ENCODE peak calls at places on chromosomes 6 and 20, in four cellular contexts. One of them, this sample, is unnamed.

GRCh38 chr6:7590918-7591302 is 912 bp downstream of the SNRNP48 start:
- DNase-seq in K562: peak
- DNase-seq in GM12878: no peak
- DNase-seq in HL-60: no peak
- DNase-seq in this sample: no peak

GRCh38 chr6:149907317-149907716 is 9.4 kb upstream of the RAET1E start:
- DNase-seq in K562: no peak
- DNase-seq in GM12878: no peak
- DNase-seq in HL-60: no peak
- DNase-seq in this sample: no peak

GRCh38 chr6:117605169-117605826 is 3.0 kb upstream of the GOPC start:
- DNase-seq in K562: peak
- DNase-seq in GM12878: peak
- DNase-seq in HL-60: peak
- DNase-seq in this sample: peak

GRCh38 chr6:10901751-10902150 is 14.9 kb downstream of the SYCP2L start:
- DNase-seq in K562: no peak
- DNase-seq in GM12878: peak
- DNase-seq in HL-60: peak
- DNase-seq in this sample: peak

GRCh38 chr6:20952605-20953004 is 418.3 kb downstream of the CDKAL1 start:
- DNase-seq in K562: no peak
- DNase-seq in GM12878: no peak
- DNase-seq in HL-60: no peak
- DNase-seq in this sample: no peak

GRCh38 chr6:159008656-159009288 is 8.8 kb upstream of the RSPH3 start:
- DNase-seq in K562: no peak
- DNase-seq in GM12878: no peak
- DNase-seq in HL-60: peak
- DNase-seq in this sample: no peak

GRCh38 chr20:7695622-7696021 is 244.6 kb downstream of the HAO1 start:
- DNase-seq in K562: no peak
- DNase-seq in GM12878: no peak
- DNase-seq in HL-60: no peak
- DNase-seq in this sample: no peak

GRCh38 chr6:894274-894673 is 201.3 kb upstream of the EXOC2 start:
- DNase-seq in K562: no peak
- DNase-seq in GM12878: no peak
- DNase-seq in HL-60: no peak
- DNase-seq in this sample: no peak

GRCh38 chr6:44151348-44152108 is 7.1 kb upstream of the CAPN11 start:
- DNase-seq in K562: peak
- DNase-seq in GM12878: no peak
- DNase-seq in HL-60: peak
- DNase-seq in this sample: peak

GRCh38 chr6:57262901-57263694 is 41.0 kb upstream of the RAB23 start:
- DNase-seq in K562: no peak
- DNase-seq in GM12878: no peak
- DNase-seq in HL-60: no peak
- DNase-seq in this sample: no peak

GRCh38 chr6:167103041-167103816 is 19.7 kb upstream of the CCR6 start:
- DNase-seq in K562: no peak
- DNase-seq in GM12878: no peak
- DNase-seq in HL-60: no peak
- DNase-seq in this sample: no peak

GRCh38 chr6:89267918-89268317 is 47.2 kb downstream of the GABRR2 start:
- DNase-seq in K562: no peak
- DNase-seq in GM12878: no peak
- DNase-seq in HL-60: no peak
- DNase-seq in this sample: no peak

GRCh38 chr6:42279966-42280629 is 62.4 kb upstream of the MRPS10 start:
- DNase-seq in K562: no peak
- DNase-seq in GM12878: no peak
- DNase-seq in HL-60: no peak
- DNase-seq in this sample: no peak

GRCh38 chr20:61736751-61737310 is 328.9 kb downstream of the TAF4 start:
- DNase-seq in K562: no peak
- DNase-seq in GM12878: no peak
- DNase-seq in HL-60: no peak
- DNase-seq in this sample: no peak

GRCh38 chr6:112357801-112358200 is 10.7 kb downstream of the RFPL4B start:
- DNase-seq in K562: no peak
- DNase-seq in GM12878: no peak
- DNase-seq in HL-60: no peak
- DNase-seq in this sample: no peak

GRCh38 chr6:47574789-47575188 is 97.2 kb downstream of the CD2AP start:
- DNase-seq in K562: no peak
- DNase-seq in GM12878: no peak
- DNase-seq in HL-60: no peak
- DNase-seq in this sample: no peak

GRCh38 chr20:58407966-58408557 is 19.0 kb downstream of the VAPB start:
- DNase-seq in K562: no peak
- DNase-seq in GM12878: peak
- DNase-seq in HL-60: no peak
- DNase-seq in this sample: no peak

GRCh38 chr6:133495205-133495903 is 254.2 kb downstream of the EYA4 start:
- DNase-seq in K562: no peak
- DNase-seq in GM12878: no peak
- DNase-seq in HL-60: no peak
- DNase-seq in this sample: no peak

GRCh38 chr6:3749991-3750323 is 1.6 kb downstream of the PXDC1 start:
- DNase-seq in K562: peak
- DNase-seq in GM12878: no peak
- DNase-seq in HL-60: no peak
- DNase-seq in this sample: no peak

GRCh38 chr6:69155467-69155866 is 520.4 kb downstream of the ADGRB3 start:
- DNase-seq in K562: no peak
- DNase-seq in GM12878: no peak
- DNase-seq in HL-60: no peak
- DNase-seq in this sample: no peak

GRCh38 chr6:71404145-71404966 is 115.7 kb downstream of the OGFRL1 start:
- DNase-seq in K562: no peak
- DNase-seq in GM12878: no peak
- DNase-seq in HL-60: no peak
- DNase-seq in this sample: no peak

GRCh38 chr6:43541774-43542471 is 25.0 kb downstream of the POLR1C start:
- DNase-seq in K562: no peak
- DNase-seq in GM12878: no peak
- DNase-seq in HL-60: no peak
- DNase-seq in this sample: peak

DNA sequence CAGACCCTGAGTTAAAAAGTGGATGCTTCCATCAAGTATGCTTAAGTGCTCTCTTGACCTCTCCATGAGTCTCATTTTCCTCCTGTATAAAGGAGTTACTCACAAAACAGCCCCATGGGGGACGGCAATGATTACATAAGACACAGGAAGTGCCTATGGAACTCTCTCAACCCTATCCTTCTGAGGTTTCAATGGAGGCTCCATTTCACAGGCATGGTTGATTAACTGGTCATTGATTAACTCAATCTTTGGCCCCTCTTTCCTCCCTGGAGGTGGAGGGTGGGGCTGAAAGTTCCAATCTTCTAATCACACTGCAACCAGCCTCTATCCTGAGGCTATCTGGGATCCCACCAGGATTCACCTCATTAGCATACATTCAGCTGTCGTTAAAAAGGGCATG is 29.3 kb downstream of the CST8 start:
- DNase-seq in K562: no peak
- DNase-seq in GM12878: no peak
- DNase-seq in HL-60: no peak
- DNase-seq in this sample: no peak
- TF ChIP-seq SPI1 in K562: no peak
- TF ChIP-seq SPI1 in GM12878: no peak
- TF ChIP-seq SPI1 in HL-60: no peak
- TF ChIP-seq SPI1 in this sample: no peak

DNA sequence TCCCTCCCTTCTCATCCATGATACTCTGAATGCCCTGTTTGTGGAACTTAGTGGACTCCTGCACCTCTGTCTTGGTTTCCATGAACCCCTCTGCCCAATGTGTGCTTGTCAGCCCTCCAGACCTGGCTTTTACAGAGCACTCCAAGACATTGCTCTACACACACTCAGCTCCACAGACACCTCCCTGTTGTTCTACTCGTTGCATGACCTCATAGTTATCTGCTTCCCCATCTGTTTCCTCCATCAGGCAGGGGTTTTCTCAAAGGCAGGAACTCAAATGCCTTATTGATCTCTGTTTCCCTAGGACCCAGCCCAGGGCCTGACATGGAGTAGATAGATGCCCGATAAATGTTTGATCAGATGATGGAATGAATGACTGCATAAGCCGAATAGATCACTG is 13.3 kb downstream of the PLCG1 start:
- DNase-seq in K562: peak
- DNase-seq in GM12878: no peak
- DNase-seq in HL-60: no peak
- DNase-seq in this sample: no peak
- TF ChIP-seq SPI1 in K562: no peak
- TF ChIP-seq SPI1 in GM12878: no peak
- TF ChIP-seq SPI1 in HL-60: no peak
- TF ChIP-seq SPI1 in this sample: no peak

GRCh38 chr6:83431545-83432165 is 804 bp upstream of the ME1 start:
- DNase-seq in K562: peak
- DNase-seq in GM12878: no peak
- DNase-seq in HL-60: no peak
- DNase-seq in this sample: no peak
- TF ChIP-seq SPI1 in K562: no peak
- TF ChIP-seq SPI1 in GM12878: no peak
- TF ChIP-seq SPI1 in HL-60: no peak
- TF ChIP-seq SPI1 in this sample: no peak

DNA sequence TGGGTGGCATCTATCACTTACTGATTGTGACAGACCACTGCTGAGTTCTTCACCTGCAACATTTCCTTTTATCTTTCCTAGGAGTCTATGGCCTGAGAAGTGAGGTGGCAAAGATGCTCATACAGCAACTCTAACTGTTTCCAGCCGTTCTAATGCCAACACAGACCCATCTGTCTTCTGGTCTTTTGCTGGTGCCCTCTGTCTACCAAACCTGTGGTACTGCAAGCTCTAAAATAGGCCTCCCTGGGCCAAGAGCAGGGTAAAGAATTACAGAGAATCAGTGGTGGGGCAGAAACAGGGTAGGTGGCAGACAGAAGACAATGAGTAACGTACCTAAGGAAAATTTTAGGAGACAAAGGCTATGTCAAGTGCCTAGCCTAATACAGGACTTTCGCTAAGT is 611.0 kb upstream of the FLRT3 start:
- DNase-seq in K562: no peak
- DNase-seq in GM12878: no peak
- DNase-seq in HL-60: no peak
- DNase-seq in this sample: no peak
- TF ChIP-seq SPI1 in K562: no peak
- TF ChIP-seq SPI1 in GM12878: no peak
- TF ChIP-seq SPI1 in HL-60: no peak
- TF ChIP-seq SPI1 in this sample: no peak

GRCh38 chr6:98947411-98948292 is at the start of gene FBXL4:
- DNase-seq in K562: peak
- DNase-seq in GM12878: no peak
- DNase-seq in HL-60: peak
- DNase-seq in this sample: peak
- TF ChIP-seq SPI1 in K562: no peak
- TF ChIP-seq SPI1 in GM12878: no peak
- TF ChIP-seq SPI1 in HL-60: no peak
- TF ChIP-seq SPI1 in this sample: no peak

GRCh38 chr20:41734506-41734945 is 116.3 kb upstream of the CHD6 start:
- DNase-seq in K562: peak
- DNase-seq in GM12878: no peak
- DNase-seq in HL-60: peak
- DNase-seq in this sample: peak
- TF ChIP-seq SPI1 in K562: no peak
- TF ChIP-seq SPI1 in GM12878: no peak
- TF ChIP-seq SPI1 in HL-60: no peak
- TF ChIP-seq SPI1 in this sample: no peak

GRCh38 chr20:4950437-4950836 is 50.9 kb downstream of the SLC23A2 start:
- DNase-seq in K562: no peak
- DNase-seq in GM12878: no peak
- DNase-seq in HL-60: no peak
- DNase-seq in this sample: no peak

GRCh38 chr20:4951299-4951698 is 50.0 kb downstream of the SLC23A2 start:
- DNase-seq in K562: no peak
- DNase-seq in GM12878: no peak
- DNase-seq in HL-60: no peak
- DNase-seq in this sample: no peak

GRCh38 chr20:4950841-4951240 is 50.5 kb downstream of the SLC23A2 start:
- DNase-seq in K562: no peak
- DNase-seq in GM12878: no peak
- DNase-seq in HL-60: no peak
- DNase-seq in this sample: no peak

GRCh38 chr20:4947817-4948559 is 53.3 kb downstream of the SLC23A2 start:
- DNase-seq in K562: no peak
- DNase-seq in GM12878: no peak
- DNase-seq in HL-60: no peak
- DNase-seq in this sample: no peak

DNA sequence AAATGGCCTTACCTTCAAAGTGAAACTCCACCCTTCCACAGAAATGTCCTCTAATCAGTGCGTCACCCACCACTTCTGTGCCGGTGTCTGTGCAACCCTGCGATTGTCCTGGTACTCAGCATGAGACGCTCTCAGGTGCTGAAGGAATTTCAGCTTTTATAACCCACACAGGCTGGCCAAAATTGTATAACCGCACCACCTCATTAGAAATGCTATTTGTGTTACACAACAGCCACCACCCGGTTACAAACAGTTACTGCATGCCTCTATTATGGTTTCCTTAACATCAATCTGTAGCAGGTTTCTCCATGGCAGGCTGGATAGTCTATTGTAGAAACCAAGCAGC is 51.5 kb downstream of the SLC23A2 start:
- DNase-seq in K562: peak
- DNase-seq in GM12878: no peak
- DNase-seq in HL-60: no peak
- DNase-seq in this sample: peak
- TF ChIP-seq SPI1 in K562: no peak
- TF ChIP-seq SPI1 in GM12878: no peak
- TF ChIP-seq SPI1 in HL-60: no peak
- TF ChIP-seq SPI1 in this sample: no peak

GRCh38 chr6:35468980-35469710 is 944 bp downstream of the RPL10A start:
- DNase-seq in K562: peak
- DNase-seq in GM12878: no peak
- DNase-seq in HL-60: no peak
- DNase-seq in this sample: no peak

GRCh38 chr6:35471836-35472345 is 3.7 kb downstream of the RPL10A start:
- DNase-seq in K562: no peak
- DNase-seq in GM12878: no peak
- DNase-seq in HL-60: no peak
- DNase-seq in this sample: no peak

GRCh38 chr6:35470663-35471120 is 2.5 kb downstream of the RPL10A start:
- DNase-seq in K562: no peak
- DNase-seq in GM12878: no peak
- DNase-seq in HL-60: no peak
- DNase-seq in this sample: no peak

GRCh38 chr6:35468181-35468979 is at the start of gene RPL10A:
- DNase-seq in K562: peak
- DNase-seq in GM12878: peak
- DNase-seq in HL-60: peak
- DNase-seq in this sample: peak

GRCh38 chr6:35469711-35470662 is 1.8 kb downstream of the RPL10A start:
- DNase-seq in K562: peak
- DNase-seq in GM12878: no peak
- DNase-seq in HL-60: peak
- DNase-seq in this sample: no peak
- TF ChIP-seq SPI1 in K562: no peak
- TF ChIP-seq SPI1 in GM12878: no peak
- TF ChIP-seq SPI1 in HL-60: no peak
- TF ChIP-seq SPI1 in this sample: no peak